ENCODE peak calls at places on chromosomes 4 and X, in nine cellular contexts. One of them, this sample, is unnamed.

GRCh38 chr4:8272472-8273428 is 3.2 kb downstream of the HTRA3 start:
- DNase-seq in endothelial cell: no peak
- DNase-seq in T-helper 1 cell: no peak
- DNase-seq in substantia nigra: no peak
- DNase-seq in activated naive CD4-positive, alpha-beta T cell treated with Interleukin-2 at 50 U/mL for 16 hours: no peak
- DNase-seq in cardiac septum: no peak
- DNase-seq in IMR-90: peak; percentile 9
- DNase-seq in hippocampal formation: no peak
- DNase-seq in activated CD4-positive, alpha-beta T cell treated with anti-CD3 and anti-CD28 coated beads for 4 hours: no peak
- DNase-seq in this sample: peak; percentile 84

GRCh38 chrX:17547658-17548057 is 172.7 kb downstream of the NHS start:
- DNase-seq in endothelial cell: no peak
- DNase-seq in T-helper 1 cell: no peak
- DNase-seq in substantia nigra: no peak
- DNase-seq in activated naive CD4-positive, alpha-beta T cell treated with Interleukin-2 at 50 U/mL for 16 hours: no peak
- DNase-seq in cardiac septum: peak; percentile 80
- DNase-seq in IMR-90: peak; percentile 91
- DNase-seq in hippocampal formation: no peak
- DNase-seq in activated CD4-positive, alpha-beta T cell treated with anti-CD3 and anti-CD28 coated beads for 4 hours: no peak
- DNase-seq in this sample: no peak

GRCh38 chr4:21226637-21227538 is 526.6 kb downstream of the PACRGL start:
- DNase-seq in endothelial cell: no peak
- DNase-seq in T-helper 1 cell: no peak
- DNase-seq in substantia nigra: no peak
- DNase-seq in activated naive CD4-positive, alpha-beta T cell treated with Interleukin-2 at 50 U/mL for 16 hours: no peak
- DNase-seq in cardiac septum: no peak
- DNase-seq in IMR-90: no peak
- DNase-seq in hippocampal formation: no peak
- DNase-seq in activated CD4-positive, alpha-beta T cell treated with anti-CD3 and anti-CD28 coated beads for 4 hours: no peak
- DNase-seq in this sample: no peak

GRCh38 chr4:57504139-57504538 is 394.0 kb upstream of the IGFBP7 start:
- DNase-seq in endothelial cell: no peak
- DNase-seq in T-helper 1 cell: no peak
- DNase-seq in substantia nigra: no peak
- DNase-seq in activated naive CD4-positive, alpha-beta T cell treated with Interleukin-2 at 50 U/mL for 16 hours: no peak
- DNase-seq in cardiac septum: no peak
- DNase-seq in IMR-90: no peak
- DNase-seq in hippocampal formation: no peak
- DNase-seq in activated CD4-positive, alpha-beta T cell treated with anti-CD3 and anti-CD28 coated beads for 4 hours: no peak
- DNase-seq in this sample: no peak

GRCh38 chrX:11423362-11423818 is 130.2 kb downstream of the AMELX start:
- DNase-seq in endothelial cell: no peak
- DNase-seq in T-helper 1 cell: no peak
- DNase-seq in substantia nigra: no peak
- DNase-seq in activated naive CD4-positive, alpha-beta T cell treated with Interleukin-2 at 50 U/mL for 16 hours: no peak
- DNase-seq in cardiac septum: no peak
- DNase-seq in IMR-90: peak; percentile 90
- DNase-seq in hippocampal formation: no peak
- DNase-seq in activated CD4-positive, alpha-beta T cell treated with anti-CD3 and anti-CD28 coated beads for 4 hours: no peak
- DNase-seq in this sample: no peak

GRCh38 chr4:139243448-139244365 is 36.3 kb downstream of the MGARP start:
- DNase-seq in endothelial cell: no peak
- DNase-seq in T-helper 1 cell: no peak
- DNase-seq in substantia nigra: no peak
- DNase-seq in activated naive CD4-positive, alpha-beta T cell treated with Interleukin-2 at 50 U/mL for 16 hours: no peak
- DNase-seq in cardiac septum: no peak
- DNase-seq in IMR-90: peak; percentile 99
- DNase-seq in hippocampal formation: no peak
- DNase-seq in activated CD4-positive, alpha-beta T cell treated with anti-CD3 and anti-CD28 coated beads for 4 hours: no peak
- DNase-seq in this sample: no peak

GRCh38 chr4:109177411-109177810 is 125.0 kb downstream of the COL25A1 start:
- DNase-seq in endothelial cell: no peak
- DNase-seq in T-helper 1 cell: no peak
- DNase-seq in substantia nigra: no peak
- DNase-seq in activated naive CD4-positive, alpha-beta T cell treated with Interleukin-2 at 50 U/mL for 16 hours: no peak
- DNase-seq in cardiac septum: no peak
- DNase-seq in IMR-90: no peak
- DNase-seq in hippocampal formation: no peak
- DNase-seq in activated CD4-positive, alpha-beta T cell treated with anti-CD3 and anti-CD28 coated beads for 4 hours: no peak
- DNase-seq in this sample: no peak

GRCh38 chr4:140296335-140296753 is 77.1 kb upstream of the SCOC start:
- DNase-seq in endothelial cell: no peak
- DNase-seq in T-helper 1 cell: no peak
- DNase-seq in substantia nigra: no peak
- DNase-seq in activated naive CD4-positive, alpha-beta T cell treated with Interleukin-2 at 50 U/mL for 16 hours: no peak
- DNase-seq in cardiac septum: no peak
- DNase-seq in IMR-90: peak; percentile 89
- DNase-seq in hippocampal formation: no peak
- DNase-seq in activated CD4-positive, alpha-beta T cell treated with anti-CD3 and anti-CD28 coated beads for 4 hours: no peak
- DNase-seq in this sample: peak; percentile 31

GRCh38 chrX:72381439-72382198 is 75.9 kb upstream of the CITED1 start:
- DNase-seq in endothelial cell: no peak
- DNase-seq in T-helper 1 cell: no peak
- DNase-seq in substantia nigra: no peak
- DNase-seq in activated naive CD4-positive, alpha-beta T cell treated with Interleukin-2 at 50 U/mL for 16 hours: no peak
- DNase-seq in cardiac septum: no peak
- DNase-seq in IMR-90: no peak
- DNase-seq in hippocampal formation: no peak
- DNase-seq in activated CD4-positive, alpha-beta T cell treated with anti-CD3 and anti-CD28 coated beads for 4 hours: no peak
- DNase-seq in this sample: no peak

GRCh38 chrX:20412871-20413486 is 146.3 kb upstream of the RPS6KA3 start:
- DNase-seq in endothelial cell: no peak
- DNase-seq in T-helper 1 cell: peak; percentile 8
- DNase-seq in substantia nigra: no peak
- DNase-seq in activated naive CD4-positive, alpha-beta T cell treated with Interleukin-2 at 50 U/mL for 16 hours: peak; percentile 26
- DNase-seq in cardiac septum: no peak
- DNase-seq in IMR-90: no peak
- DNase-seq in hippocampal formation: no peak
- DNase-seq in activated CD4-positive, alpha-beta T cell treated with anti-CD3 and anti-CD28 coated beads for 4 hours: peak; percentile 17
- DNase-seq in this sample: no peak

GRCh38 chrX:21374163-21374993 is at the start of gene CNKSR2:
- DNase-seq in endothelial cell: peak; percentile 61
- DNase-seq in T-helper 1 cell: peak; percentile 58
- DNase-seq in substantia nigra: no peak
- DNase-seq in activated naive CD4-positive, alpha-beta T cell treated with Interleukin-2 at 50 U/mL for 16 hours: peak; percentile 60
- DNase-seq in cardiac septum: no peak
- DNase-seq in IMR-90: peak; percentile 3
- DNase-seq in hippocampal formation: no peak
- DNase-seq in activated CD4-positive, alpha-beta T cell treated with anti-CD3 and anti-CD28 coated beads for 4 hours: peak; percentile 64
- DNase-seq in this sample: peak; percentile 87